ENCODE peak calls at places on chromosome 12, in five cellular contexts. L, G, C, I and V are unnamed samples.

GRCh38 chr12:67766370-67766769 is 117.8 kb downstream of the DYRK2 start:
- DNase-seq in L (peak), G (no peak), C (peak), I (no peak), V (peak)

GRCh38 chr12:115335594-115335993 is 651.6 kb upstream of the TBX3 start:
- DNase-seq in L (no peak), G (no peak), C (no peak), I (no peak), V (no peak)

GRCh38 chr12:51871918-51872688 is 15.8 kb upstream of the ANKRD33 start:
- DNase-seq in L (no peak), G (peak), C (no peak), I (no peak), V (no peak)

GRCh38 chr12:79834712-79835376 is 100.1 kb downstream of the PPP1R12A start:
- DNase-seq in L (no peak), G (no peak), C (no peak), I (no peak), V (no peak)

GRCh38 chr12:47846294-47846996 is 26.7 kb upstream of the HDAC7 start:
- DNase-seq in L (no peak), G (no peak), C (no peak), I (no peak), V (no peak)

GRCh38 chr12:117552971-117553370 is 191.5 kb upstream of the NOS1 start:
- DNase-seq in L (no peak), G (no peak), C (no peak), I (no peak), V (no peak)

GRCh38 chr12:57240069-57240921 is 10.7 kb downstream of the STAC3 start:
- DNase-seq in L (no peak), G (peak), C (peak), I (peak), V (peak)

GRCh38 chr12:13228579-13228978 is 32.1 kb downstream of the EMP1 start:
- DNase-seq in L (no peak), G (no peak), C (no peak), I (no peak), V (no peak)

GRCh38 chr12:69985656-69986055 is 160.6 kb downstream of the MYRFL start:
- DNase-seq in L (no peak), G (peak), C (no peak), I (no peak), V (peak)

GRCh38 chr12:42819801-42820200 is 230.3 kb upstream of the PRICKLE1 start:
- DNase-seq in L (no peak), G (no peak), C (no peak), I (no peak), V (peak)

GRCh38 chr12:32603858-32604257 is 75.2 kb upstream of the DNM1L start:
- DNase-seq in L (peak), G (no peak), C (peak), I (no peak), V (peak)

GRCh38 chr12:47184813-47185212 is 105.1 kb upstream of the AMIGO2 start:
- DNase-seq in L (no peak), G (no peak), C (no peak), I (no peak), V (no peak)

GRCh38 chr12:16437926-16438325 is 90.5 kb downstream of the MGST1 start:
- DNase-seq in L (no peak), G (no peak), C (no peak), I (no peak), V (no peak)

GRCh38 chr12:55188974-55189556 is 31.8 kb upstream of the OR10A7 start:
- DNase-seq in L (peak), G (peak), C (peak), I (peak), V (peak)

GRCh38 chr12:90322006-90322405 is 613.4 kb upstream of the ATP2B1 start:
- DNase-seq in L (no peak), G (no peak), C (no peak), I (no peak), V (no peak)

GRCh38 chr12:124829708-124830304 is 33.9 kb downstream of the SCARB1 start:
- DNase-seq in L (no peak), G (no peak), C (peak), I (no peak), V (peak)

GRCh38 chr12:47791351-47791746 is 18.3 kb downstream of the SLC48A1 start:
- DNase-seq in L (no peak), G (no peak), C (no peak), I (no peak), V (no peak)

GRCh38 chr12:25376985-25377384 is 126.3 kb upstream of the KRAS start:
- DNase-seq in L (no peak), G (no peak), C (no peak), I (no peak), V (no peak)

GRCh38 chr12:64450057-64450640 is 1.8 kb upstream of the TBK1 start:
- DNase-seq in L (no peak), G (no peak), C (no peak), I (no peak), V (no peak)

GRCh38 chr12:52924764-52925716 is 20.2 kb upstream of the KRT8 start:
- DNase-seq in L (peak), G (peak), C (peak), I (no peak), V (peak)

GRCh38 chr12:3600039-3600720 is 109.2 kb downstream of the PRMT8 start:
- DNase-seq in L (no peak), G (no peak), C (no peak), I (no peak), V (no peak)

GRCh38 chr12:67701121-67701520 is 52.6 kb downstream of the DYRK2 start:
- DNase-seq in L (no peak), G (no peak), C (peak), I (no peak), V (peak)

GRCh38 chr12:89678225-89678624 is 30.4 kb downstream of the ATP2B1 start:
- DNase-seq in L (no peak), G (no peak), C (no peak), I (no peak), V (no peak)